ENCODE peak calls at places on chromosome 2, in five cellular contexts. V is endothelial cell of umbilical vein, J is tibial nerve, B is A549, O is IMR-90. U is an unnamed sample.

GRCh38 chr2:239538357-239539052 is 137.7 kb upstream of the HDAC4 start:
- DNase-seq in J (no peak), B (no peak), V (no peak), O (no peak), U (no peak)

GRCh38 chr2:132837764-132838163 is 167.8 kb upstream of the LYPD1 start:
- DNase-seq in B (no peak), O (no peak), V (no peak), J (no peak), U (no peak)

GRCh38 chr2:60581461-60582282 is 28.2 kb upstream of the BCL11A start:
- DNase-seq in B (peak), J (peak), O (peak), V (peak), U (peak)

GRCh38 chr2:16096962-16097361 is 156.6 kb downstream of the MYCN start:
- DNase-seq in J (no peak), O (no peak), B (no peak), V (no peak), U (no peak)

GRCh38 chr2:235911633-235912032 is 256.6 kb downstream of the GBX2 start:
- DNase-seq in V (no peak), O (no peak), J (no peak), B (no peak), U (no peak)

GRCh38 chr2:235083822-235084221 is 132.0 kb downstream of the SH3BP4 start:
- DNase-seq in O (no peak), J (no peak), V (no peak), B (no peak), U (no peak)

GRCh38 chr2:227889336-227889735 is 17.9 kb downstream of the DAW1 start:
- DNase-seq in O (no peak), B (no peak), V (no peak), J (no peak), U (no peak)

GRCh38 chr2:78681386-78681785 is 344.1 kb upstream of the REG3G start:
- DNase-seq in O (no peak), B (no peak), J (no peak), V (no peak), U (no peak)

GRCh38 chr2:147715807-147716206 is 129.0 kb upstream of the ACVR2A start:
- DNase-seq in V (no peak), B (no peak), J (no peak), O (no peak), U (no peak)

GRCh38 chr2:120442923-120443571 is 97.1 kb downstream of the INHBB start:
- DNase-seq in B (no peak), J (no peak), O (no peak), V (no peak), U (no peak)

GRCh38 chr2:165003443-165004130 is 48.3 kb upstream of the SLC38A11 start:
- DNase-seq in V (no peak), B (no peak), O (no peak), J (no peak), U (no peak)

GRCh38 chr2:222919841-222920609 is 59.2 kb downstream of the ACSL3 start:
- DNase-seq in V (peak), O (peak), J (no peak), B (no peak), U (peak)

GRCh38 chr2:110993557-110994231 is 127.0 kb upstream of the BCL2L11 start:
- DNase-seq in V (peak), O (no peak), B (no peak), J (no peak), U (no peak)

GRCh38 chr2:187542123-187542522 is 12.1 kb downstream of the TFPI start:
- DNase-seq in J (no peak), O (no peak), B (no peak), V (no peak), U (no peak)

GRCh38 chr2:164922119-164922518 is 33.2 kb downstream of the SLC38A11 start:
- DNase-seq in J (no peak), V (no peak), O (peak), B (no peak), U (no peak)

GRCh38 chr2:216491757-216492635 is 6.6 kb upstream of the RPL37A start:
- DNase-seq in O (no peak), B (no peak), J (no peak), V (no peak), U (no peak)
- TF ChIP-seq POLR2A in O (no peak), B (no peak), J (no peak), V (no peak), U (no peak)

GRCh38 chr2:242085941-242086621 is 216.6 kb downstream of the RTP5 start:
- DNase-seq in B (no peak), J (no peak), V (no peak), O (peak), U (peak)

GRCh38 chr2:242088471-242089212 is 219.1 kb downstream of the RTP5 start:
- DNase-seq in V (peak), J (peak), B (peak), O (peak), U (peak)
- TF ChIP-seq POLR2A in V (peak), J (peak), B (no peak), O (no peak), U (peak)

GRCh38 chr2:174593574-174594203 is 3.9 kb downstream of the WIPF1 start:
- DNase-seq in V (peak), B (no peak), J (no peak), O (peak), U (peak)
- TF ChIP-seq POLR2A in V (peak), B (no peak), J (peak), O (no peak), U (peak)

GRCh38 chr2:23510471-23510870 is 125.5 kb downstream of the KLHL29 start:
- DNase-seq in B (no peak), O (no peak), J (no peak), V (no peak), U (no peak)

GRCh38 chr2:23512778-23513177 is 127.8 kb downstream of the KLHL29 start:
- DNase-seq in V (no peak), O (no peak), J (no peak), B (no peak), U (no peak)

GRCh38 chr2:23513881-23514793 is 129.2 kb downstream of the KLHL29 start:
- DNase-seq in O (no peak), B (no peak), J (no peak), V (no peak), U (no peak)

GRCh38 chr2:23516546-23517256 is 131.7 kb downstream of the KLHL29 start:
- DNase-seq in J (no peak), V (no peak), B (no peak), O (no peak), U (no peak)

DNA sequence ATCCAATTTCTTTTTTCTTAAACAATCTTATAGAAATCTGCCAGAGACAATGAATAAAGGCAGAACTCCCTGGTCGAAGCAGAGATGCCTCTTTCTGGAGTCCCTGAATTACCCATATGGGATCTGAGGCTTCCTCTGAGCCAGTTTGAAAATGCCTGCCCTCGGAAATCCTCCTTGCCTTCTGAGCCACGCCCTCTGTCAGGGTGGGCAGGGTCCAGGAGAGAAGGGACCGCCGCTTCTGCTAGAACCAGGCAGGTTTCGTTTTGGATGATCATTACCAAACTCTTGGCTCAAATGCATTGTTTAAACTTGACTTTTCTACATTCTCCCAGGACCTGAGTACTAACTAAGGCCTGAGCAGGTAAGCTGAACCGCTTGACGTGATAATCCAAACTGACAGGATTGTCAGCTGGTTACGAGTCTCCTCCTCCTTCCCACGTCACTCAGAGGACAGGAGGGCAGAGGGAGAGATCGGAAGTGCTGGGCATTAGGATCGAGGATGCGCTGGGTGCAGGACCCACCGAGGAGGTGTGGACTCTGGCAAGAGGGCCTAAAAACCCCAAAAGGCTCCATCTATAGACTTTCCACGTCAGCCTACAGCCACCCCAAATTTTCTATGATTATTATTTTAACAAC is 128.4 kb downstream of the KLHL29 start:
- DNase-seq in B (no peak), J (no peak), O (no peak), V (no peak), U (no peak)
- TF ChIP-seq POLR2A in B (no peak), J (no peak), O (no peak), V (no peak), U (no peak)

DNA sequence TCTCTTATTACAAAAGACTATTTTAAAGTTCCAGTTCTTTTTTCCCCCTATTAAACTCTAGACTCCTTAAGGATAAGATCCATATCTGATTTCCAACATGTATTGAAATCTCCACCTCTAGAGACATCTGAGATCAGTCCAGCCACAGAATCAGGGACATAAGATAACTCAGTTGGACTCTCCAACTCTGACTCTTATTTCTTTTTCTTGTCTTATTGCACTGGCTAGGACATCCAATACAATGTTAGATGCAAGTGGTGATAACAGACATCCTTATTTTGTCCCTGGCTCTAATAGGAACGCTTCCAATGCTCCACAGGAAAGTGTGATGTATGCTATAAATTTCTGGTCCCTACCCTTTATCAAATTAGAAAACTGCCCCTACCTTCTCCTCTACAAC is 158.1 kb downstream of the TNS1 start:
- DNase-seq in O (no peak), B (no peak), V (no peak), J (no peak), U (no peak)
- TF ChIP-seq POLR2A in O (no peak), B (no peak), V (no peak), J (no peak), U (no peak)

GRCh38 chr2:134206573-134206972 is 47.3 kb upstream of the MGAT5 start:
- DNase-seq in J (no peak), B (no peak), O (peak), V (peak), U (no peak)

GRCh38 chr2:134207589-134208209 is 46.2 kb upstream of the MGAT5 start:
- DNase-seq in B (peak), V (peak), O (peak), J (peak), U (peak)

GRCh38 chr2:134206029-134206428 is 47.8 kb upstream of the MGAT5 start:
- DNase-seq in V (no peak), J (no peak), O (no peak), B (no peak), U (no peak)

GRCh38 chr2:134203175-134203574 is 50.7 kb upstream of the MGAT5 start:
- DNase-seq in B (no peak), J (no peak), O (no peak), V (no peak), U (no peak)

DNA sequence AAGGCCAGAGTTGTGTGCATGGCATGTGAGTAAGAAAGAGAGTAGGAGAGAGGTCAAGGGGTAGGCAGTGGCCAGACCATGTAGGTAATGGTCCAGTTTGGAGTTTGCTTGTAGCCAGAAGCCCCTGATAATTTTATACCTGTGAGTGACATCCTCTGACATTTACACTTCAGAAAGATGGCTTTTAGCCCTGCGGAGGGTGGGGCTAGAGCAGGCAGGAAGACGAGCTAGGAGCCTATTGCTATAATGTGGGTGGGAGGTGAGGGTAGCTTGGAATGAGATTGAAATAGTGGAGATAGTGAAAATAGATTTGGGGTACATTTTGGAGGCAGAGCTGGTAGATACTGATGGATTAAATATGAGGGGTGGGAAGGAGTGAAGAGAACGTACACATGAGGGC is 48.8 kb upstream of the MGAT5 start:
- DNase-seq in O (no peak), J (no peak), V (no peak), B (no peak), U (no peak)
- TF ChIP-seq POLR2A in O (no peak), J (no peak), V (no peak), B (no peak), U (no peak)

GRCh38 chr2:96505231-96505889 is at the start of gene NEURL3:
- DNase-seq in V (peak), J (no peak), O (peak), B (peak), U (no peak)
- TF ChIP-seq POLR2A in V (no peak), J (no peak), O (no peak), B (no peak), U (no peak)

GRCh38 chr2:195709901-195710300 is 52.9 kb downstream of the SLC39A10 start:
- DNase-seq in B (no peak), O (peak), V (no peak), J (no peak), U (no peak)
- TF ChIP-seq POLR2A in B (no peak), O (no peak), V (no peak), J (no peak), U (no peak)

GRCh38 chr2:219434468-219434717 is 250 bp upstream of the SPEG start:
- DNase-seq in O (no peak), B (no peak), V (no peak), J (no peak), U (no peak)

GRCh38 chr2:219436491-219436890 is 1.8 kb downstream of the SPEG start:
- DNase-seq in O (no peak), B (no peak), J (no peak), V (no peak), U (no peak)

GRCh38 chr2:219435701-219436100 is 1.1 kb downstream of the SPEG start:
- DNase-seq in B (no peak), V (no peak), O (no peak), J (no peak), U (no peak)

GRCh38 chr2:219433666-219434467 is 776 bp upstream of the SPEG start:
- DNase-seq in V (no peak), J (no peak), O (peak), B (no peak), U (peak)

GRCh38 chr2:219434718-219435525 is at the start of gene SPEG:
- DNase-seq in O (no peak), J (no peak), V (no peak), B (no peak), U (no peak)
- TF ChIP-seq POLR2A in O (no peak), J (no peak), V (no peak), B (no peak), U (no peak)